ENCODE peak calls at places on chromosomes 12 and 14, in five cellular contexts. N is hepatocyte, O is K562, B is fibroblast of pulmonary artery, H is OCI-LY7. S is an unnamed sample.

GRCh38 chr12:132284618-132285310 is 44.6 kb downstream of the GALNT9 start:
- DNase-seq in H (no peak), N (no peak), O (no peak), B (no peak), S (peak)

GRCh38 chr14:75044322-75044721 is 6.9 kb downstream of the MLH3 start:
- DNase-seq in B (peak), H (no peak), O (no peak), N (no peak), S (peak)

GRCh38 chr12:2314492-2314891 is 261.7 kb downstream of the CACNA1C start:
- DNase-seq in B (no peak), O (no peak), N (no peak), H (no peak), S (no peak)

GRCh38 chr12:89073027-89073398 is 279.3 kb downstream of the DUSP6 start:
- DNase-seq in O (no peak), H (no peak), B (peak), N (no peak), S (no peak)

GRCh38 chr14:32933623-32933942 is 5.1 kb upstream of the NPAS3 start:
- DNase-seq in N (no peak), B (peak), H (no peak), O (no peak), S (peak)

GRCh38 chr12:28035483-28035882 is 63.0 kb upstream of the PTHLH start:
- DNase-seq in N (no peak), O (peak), B (peak), H (no peak), S (peak)

GRCh38 chr12:7373226-7373625 is 69.4 kb downstream of the ACSM4 start:
- DNase-seq in B (no peak), H (no peak), O (peak), N (no peak), S (no peak)

GRCh38 chr14:91363776-91364523 is 53.7 kb downstream of the CCDC88C start:
- DNase-seq in N (no peak), H (peak), O (no peak), B (no peak), S (no peak)

GRCh38 chr14:73467800-73468199 is 9.5 kb upstream of the NUMB start:
- DNase-seq in B (no peak), O (no peak), N (no peak), H (no peak), S (no peak)

GRCh38 chr14:76191297-76191696 is 39.6 kb downstream of the GPATCH2L start:
- DNase-seq in N (no peak), B (no peak), O (no peak), H (peak), S (no peak)

GRCh38 chr14:95231966-95232365 is 74.6 kb upstream of the DICER1 start:
- DNase-seq in H (no peak), O (no peak), B (no peak), N (no peak), S (no peak)

GRCh38 chr12:6029401-6029800 is 84.3 kb upstream of the ANO2 start:
- DNase-seq in H (no peak), O (no peak), B (no peak), N (no peak), S (no peak)

GRCh38 chr12:101671157-101671791 is 26.2 kb upstream of the CHPT1 start:
- DNase-seq in N (no peak), H (peak), O (no peak), B (no peak), S (no peak)

GRCh38 chr12:120625557-120626419 is 14.6 kb upstream of the CABP1 start:
- DNase-seq in N (no peak), O (peak), H (peak), B (no peak), S (no peak)

GRCh38 chr12:128797119-128798118 is 26.3 kb downstream of the SLC15A4 start:
- DNase-seq in H (peak), B (peak), O (no peak), N (no peak), S (peak)

GRCh38 chr12:25994252-25994651 is 35.8 kb downstream of the RASSF8 start:
- DNase-seq in O (no peak), B (peak), N (peak), H (no peak), S (peak)

GRCh38 chr14:22314183-22314820 is 274.7 kb downstream of the DAD1 start:
- DNase-seq in H (peak), B (peak), O (peak), N (peak), S (peak)

GRCh38 chr12:19431407-19432308 is 7.6 kb upstream of the AEBP2 start:
- DNase-seq in H (no peak), O (no peak), N (no peak), B (peak), S (peak)

GRCh38 chr12:111643428-111643826 is 42.3 kb downstream of the BRAP start:
- DNase-seq in O (no peak), H (no peak), N (peak), B (peak), S (no peak)

GRCh38 chr14:105647784-105648608 is 121.6 kb downstream of the TMEM121 start:
- DNase-seq in O (no peak), H (no peak), B (no peak), N (no peak), S (no peak)

GRCh38 chr12:117516034-117516433 is 154.6 kb upstream of the NOS1 start:
- DNase-seq in O (no peak), N (no peak), H (no peak), B (no peak), S (no peak)

GRCh38 chr14:94005324-94005723 is 8.2 kb downstream of the CCDC197 start:
- DNase-seq in O (peak), N (no peak), B (no peak), H (peak), S (peak)

DNA sequence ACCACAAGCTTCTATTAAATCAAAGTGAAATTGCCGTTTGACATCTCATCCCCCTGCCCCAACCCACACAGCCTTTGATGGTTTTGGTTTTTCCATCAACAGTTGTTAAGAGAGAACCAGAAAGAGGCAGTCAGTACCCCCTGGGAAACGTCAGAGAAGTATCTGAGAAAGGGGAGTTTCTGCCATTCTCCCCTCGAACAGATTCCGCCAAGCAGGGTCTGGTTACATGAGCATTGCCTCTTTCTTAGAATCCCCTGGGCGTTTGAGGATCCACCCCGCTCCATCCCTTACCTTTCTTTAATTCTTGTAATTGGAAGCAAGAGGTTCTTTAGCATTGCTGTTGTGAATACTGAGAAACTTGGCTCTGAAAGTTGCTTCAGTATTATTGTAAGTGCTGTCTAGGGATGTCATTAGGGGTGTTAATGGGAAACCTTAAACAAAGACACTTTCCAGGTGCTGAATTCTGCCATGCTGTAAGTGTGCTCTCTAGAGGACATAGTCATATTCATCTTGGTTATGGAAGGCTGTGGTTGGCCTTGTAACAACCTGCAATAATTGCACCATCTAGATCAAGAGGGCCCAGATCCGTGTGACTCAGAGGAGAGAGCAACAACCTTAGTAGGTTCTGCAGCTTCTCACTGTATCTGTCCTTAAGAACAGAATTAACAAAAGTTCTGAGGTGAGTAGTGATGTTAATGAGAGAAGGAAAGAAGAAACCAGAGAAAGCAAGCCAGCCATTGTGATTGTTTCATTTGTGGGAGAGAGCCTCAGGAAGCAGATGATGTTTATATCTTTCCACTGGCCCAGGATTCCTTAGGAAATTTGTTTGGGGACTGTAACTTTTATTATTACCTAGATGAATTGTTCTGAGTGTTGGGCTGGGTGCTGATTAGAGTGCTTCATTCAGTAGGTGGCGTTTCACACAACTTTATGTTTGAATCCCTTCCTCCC is 8.9 kb downstream of the TMBIM6 start:
- DNase-seq in N (peak), O (no peak), B (peak), H (peak), S (peak)
- TF ChIP-seq CTCF in N (no peak), O (peak), B (no peak), H (peak), S (no peak)

GRCh38 chr14:68814376-68815287 is 21.8 kb upstream of the ZFP36L1 start:
- DNase-seq in B (peak), N (peak), H (peak), O (no peak), S (no peak)
- TF ChIP-seq CTCF in B (no peak), N (no peak), H (no peak), O (no peak), S (no peak)

DNA sequence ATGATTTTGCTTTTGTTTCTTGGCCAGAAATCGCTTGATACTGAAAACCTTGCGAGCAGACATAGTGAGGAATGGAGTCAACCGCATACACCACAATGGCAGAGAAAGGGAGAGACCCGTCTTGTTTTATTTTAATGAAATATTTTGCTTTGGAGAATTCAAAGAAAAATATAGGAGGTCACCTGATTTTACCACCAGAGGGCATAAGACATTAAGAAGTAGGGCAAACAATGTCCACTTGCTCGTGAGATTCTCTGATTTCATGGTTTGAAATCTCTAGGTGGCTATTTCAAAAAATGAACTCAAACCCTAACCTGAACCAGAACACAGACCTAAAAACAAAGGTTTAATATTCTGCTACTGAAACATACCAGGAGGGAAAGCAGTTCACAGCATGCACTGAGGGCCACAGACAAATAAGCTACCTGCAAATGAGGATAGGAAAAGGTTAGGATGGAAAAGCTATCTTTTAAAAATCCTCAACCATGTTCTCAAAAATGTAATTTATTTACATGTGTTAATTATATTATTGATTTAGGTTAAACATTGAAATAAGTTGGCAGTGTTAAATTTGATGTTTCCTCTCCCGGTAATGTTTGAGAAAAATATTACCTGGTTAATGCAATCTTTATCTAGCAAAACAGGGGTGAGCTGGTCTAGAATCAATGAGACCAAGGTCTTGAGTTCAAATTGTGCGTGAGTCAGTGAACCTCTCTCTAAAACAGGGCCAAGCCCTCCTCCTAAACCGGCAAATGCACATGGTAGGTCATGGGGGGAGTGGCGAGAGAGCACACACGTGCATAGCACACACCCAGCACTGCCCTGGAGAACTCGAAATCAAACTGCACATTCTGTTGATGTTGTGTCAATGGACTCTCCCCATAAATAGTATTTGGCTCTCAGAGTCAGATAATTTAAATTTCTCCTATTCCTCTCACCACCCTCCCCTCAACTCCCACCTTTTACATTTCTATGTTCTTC is 12.5 kb downstream of the IFNG-AS1 start:
- DNase-seq in N (peak), O (peak), H (peak), B (peak), S (peak)
- TF ChIP-seq CTCF in N (peak), O (peak), H (peak), B (peak), S (peak)

GRCh38 chr12:12381982-12382381 is 25.1 kb downstream of the BORCS5 start:
- DNase-seq in O (no peak), H (no peak), N (no peak), B (no peak), S (no peak)

GRCh38 chr12:12379831-12380730 is 23.2 kb downstream of the BORCS5 start:
- DNase-seq in N (no peak), O (no peak), H (no peak), B (no peak), S (no peak)

GRCh38 chr12:12372946-12373722 is 16.3 kb downstream of the BORCS5 start:
- DNase-seq in B (no peak), H (no peak), N (peak), O (no peak), S (no peak)

GRCh38 chr12:12380949-12381593 is 24.2 kb downstream of the BORCS5 start:
- DNase-seq in O (no peak), B (no peak), N (no peak), H (no peak), S (no peak)

DNA sequence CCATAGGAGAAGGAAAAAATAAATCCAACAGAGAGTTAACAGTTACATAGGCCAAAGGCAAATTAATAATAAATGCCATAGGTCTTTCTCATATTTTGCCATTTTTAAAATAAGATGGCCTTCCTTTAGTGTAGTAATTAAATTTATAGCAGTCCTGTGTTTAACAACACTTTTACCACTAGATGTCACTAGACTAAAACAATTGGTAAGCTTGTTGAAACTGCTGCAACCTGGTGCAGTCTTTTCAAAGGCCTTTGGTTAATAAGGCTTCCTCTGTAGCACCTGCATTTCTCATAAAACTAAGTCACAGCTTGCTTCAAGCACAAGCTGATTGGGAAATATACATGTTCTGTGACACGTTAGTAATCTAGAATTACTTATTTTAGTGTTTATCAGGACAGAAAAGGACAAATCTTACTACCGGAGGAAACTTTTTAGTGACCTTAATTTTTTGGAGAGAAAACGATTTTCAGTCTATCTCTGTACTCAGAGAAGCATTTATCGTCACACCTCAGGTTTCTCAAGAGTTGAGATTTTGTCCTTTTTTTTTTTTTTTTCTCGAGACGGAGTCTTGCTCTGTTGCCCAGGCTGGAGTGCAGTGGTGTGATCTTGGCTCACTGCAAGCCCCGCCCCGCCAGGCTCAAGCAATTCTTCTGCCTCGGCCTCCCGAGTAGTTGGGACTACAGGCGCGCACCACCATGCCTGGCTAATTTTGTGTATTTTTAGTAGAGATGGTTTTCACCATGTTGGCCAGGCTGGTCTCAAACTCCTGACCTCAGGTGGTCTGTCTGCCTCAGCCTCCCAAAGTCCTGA is 20.0 kb downstream of the BORCS5 start:
- DNase-seq in H (peak), N (peak), O (peak), B (peak), S (peak)
- TF ChIP-seq CTCF in H (peak), N (peak), O (peak), B (peak), S (peak)

DNA sequence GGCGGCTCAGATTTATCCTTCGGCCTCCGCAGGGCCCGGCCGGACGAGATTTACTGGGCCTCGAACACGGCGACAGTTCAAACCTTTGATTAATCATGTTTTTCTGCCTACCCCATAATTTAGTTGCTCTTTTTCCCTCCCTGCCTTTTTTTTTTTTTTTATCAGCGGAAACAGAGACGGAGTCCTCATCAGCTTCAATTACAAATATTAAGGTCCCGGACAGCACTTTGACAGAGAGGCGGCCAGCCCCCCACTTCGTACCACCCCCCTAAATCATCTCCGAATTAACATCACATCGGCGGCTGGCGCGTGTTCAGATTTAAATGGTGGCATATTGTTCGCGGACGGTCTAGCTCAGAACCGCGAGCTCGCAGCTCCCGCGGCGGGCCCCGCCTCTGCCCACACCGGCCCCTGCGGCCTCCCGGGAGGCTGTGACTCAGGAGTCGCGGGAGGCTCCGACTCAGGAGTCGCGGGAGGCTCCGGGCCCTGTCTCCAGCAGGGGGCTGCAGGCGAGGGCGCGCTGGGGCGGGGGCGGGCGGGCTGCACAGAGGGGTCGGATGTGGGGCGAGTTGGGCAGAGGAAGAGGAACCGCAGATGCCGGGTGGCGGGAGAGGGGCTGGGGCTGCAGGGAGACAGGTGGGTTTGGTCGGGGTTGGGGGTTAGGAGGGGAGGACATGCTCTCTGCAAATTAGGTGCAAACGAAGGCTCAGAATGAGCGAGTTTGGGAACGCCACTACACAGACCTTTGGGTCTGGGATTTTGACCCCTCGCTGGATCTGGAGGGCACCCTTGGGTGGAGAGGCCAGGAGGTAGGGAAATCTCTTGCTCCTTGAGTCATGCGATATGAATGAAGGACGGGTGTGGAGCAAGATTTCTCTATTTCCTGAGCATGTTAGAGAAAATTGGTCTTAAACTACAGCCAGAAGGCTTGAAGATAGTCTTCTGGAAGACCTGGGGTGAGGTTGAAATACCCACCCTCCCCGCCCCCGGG is 19.6 kb upstream of the ATP5MC2 start:
- DNase-seq in H (no peak), B (peak), N (peak), O (peak), S (peak)
- TF ChIP-seq CTCF in H (no peak), B (peak), N (peak), O (no peak), S (no peak)

GRCh38 chr12:107402041-107403022 is 283.3 kb upstream of the PWP1 start:
- DNase-seq in N (peak), B (peak), O (peak), H (peak), S (peak)
- TF ChIP-seq CTCF in N (peak), B (peak), O (peak), H (peak), S (peak)

GRCh38 chr12:109346920-109347319 is 780 bp upstream of the MYO1H start:
- DNase-seq in H (peak), B (no peak), N (no peak), O (peak), S (no peak)
- TF ChIP-seq CTCF in H (peak), B (no peak), N (no peak), O (peak), S (no peak)

GRCh38 chr14:100407376-100408102 is 84.4 kb downstream of the SLC25A47 start:
- DNase-seq in O (no peak), N (no peak), H (no peak), B (no peak), S (no peak)

GRCh38 chr14:100408350-100409015 is 85.3 kb downstream of the SLC25A47 start:
- DNase-seq in N (peak), H (no peak), O (peak), B (peak), S (peak)

GRCh38 chr14:100404419-100404818 is 81.3 kb downstream of the SLC25A47 start:
- DNase-seq in O (no peak), N (no peak), H (no peak), B (no peak), S (no peak)

GRCh38 chr14:100405752-100406455 is 82.8 kb downstream of the SLC25A47 start:
- DNase-seq in H (no peak), N (no peak), O (no peak), B (no peak), S (no peak)

GRCh38 chr14:100406505-100407131 is 83.5 kb downstream of the SLC25A47 start:
- DNase-seq in H (no peak), N (peak), B (peak), O (peak), S (peak)
- TF ChIP-seq CTCF in H (no peak), N (no peak), B (no peak), O (no peak), S (no peak)

GRCh38 chr14:101183376-101184103 is 280.0 kb upstream of the RTL1 start:
- DNase-seq in B (no peak), N (peak), H (peak), O (peak), S (no peak)
- TF ChIP-seq CTCF in B (peak), N (peak), H (peak), O (peak), S (no peak)

GRCh38 chr14:99231181-99231849 is 40.7 kb downstream of the BCL11B start:
- DNase-seq in H (no peak), B (no peak), N (no peak), O (no peak), S (no peak)

GRCh38 chr14:99230271-99231141 is 41.5 kb downstream of the BCL11B start:
- DNase-seq in N (peak), H (no peak), B (no peak), O (peak), S (peak)

GRCh38 chr14:99233222-99234035 is 38.6 kb downstream of the BCL11B start:
- DNase-seq in O (no peak), N (no peak), H (no peak), B (no peak), S (no peak)

GRCh38 chr14:99232406-99233214 is 39.4 kb downstream of the BCL11B start:
- DNase-seq in H (no peak), O (no peak), N (no peak), B (no peak), S (no peak)

GRCh38 chr14:99231850-99232401 is 40.1 kb downstream of the BCL11B start:
- DNase-seq in H (no peak), O (no peak), B (no peak), N (peak), S (no peak)
- TF ChIP-seq CTCF in H (no peak), O (no peak), B (no peak), N (no peak), S (no peak)

S was measured in MCF 10A.